ENCODE peak calls at places on chromosome 10, in eight cellular contexts. L is breast epithelium, P is psoas muscle, H is ascending aorta, W is uterus, F is left ventricle myocardium inferior, U is hepatocyte, O is SK-N-SH. K is an unnamed sample.

GRCh38 chr10:51030480-51030879 is 43.8 kb upstream of the PRKG1 start:
- DNase-seq in H (no peak), L (no peak), W (no peak), F (no peak), P (no peak), U (no peak), O (no peak), K (no peak)

GRCh38 chr10:6612371-6612770 is 32.3 kb upstream of the PRKCQ start:
- DNase-seq in P (no peak), O (no peak), H (no peak), U (no peak), W (no peak), F (no peak), L (no peak), K (no peak)

GRCh38 chr10:73017955-73018480 is 63.4 kb upstream of the PLA2G12B start:
- DNase-seq in P (peak; percentile 21), O (no peak), L (no peak), F (peak; percentile 37), W (no peak), H (no peak), U (no peak), K (no peak)

GRCh38 chr10:22752272-22752671 is 37.9 kb upstream of the PIP4K2A start:
- DNase-seq in L (no peak), O (no peak), P (no peak), W (no peak), U (no peak), F (no peak), H (no peak), K (no peak)

GRCh38 chr10:130493021-130493420 is 356.8 kb downstream of the GLRX3 start:
- DNase-seq in F (no peak), P (no peak), H (no peak), O (no peak), W (no peak), L (no peak), U (no peak), K (no peak)

GRCh38 chr10:49167629-49168540 is 20.3 kb downstream of the TMEM273 start:
- DNase-seq in L (no peak), U (no peak), O (no peak), H (peak; percentile 44), P (no peak), F (no peak), W (no peak), K (no peak)

GRCh38 chr10:101888251-101888949 is 44.8 kb upstream of the KCNIP2 start:
- DNase-seq in P (no peak), W (no peak), U (no peak), F (no peak), L (no peak), H (no peak), O (no peak), K (no peak)

GRCh38 chr10:33217854-33218253 is 116.6 kb downstream of the NRP1 start:
- DNase-seq in H (no peak), F (no peak), P (no peak), O (no peak), W (no peak), L (no peak), U (no peak), K (no peak)

GRCh38 chr10:26540601-26541000 is 102.5 kb downstream of the APBB1IP start:
- DNase-seq in L (no peak), H (no peak), O (no peak), U (no peak), W (no peak), P (no peak), F (no peak), K (no peak)

GRCh38 chr10:26543567-26544306 is 105.6 kb downstream of the APBB1IP start:
- DNase-seq in F (no peak), U (no peak), W (no peak), L (no peak), O (no peak), H (no peak), P (no peak), K (no peak)

DNA sequence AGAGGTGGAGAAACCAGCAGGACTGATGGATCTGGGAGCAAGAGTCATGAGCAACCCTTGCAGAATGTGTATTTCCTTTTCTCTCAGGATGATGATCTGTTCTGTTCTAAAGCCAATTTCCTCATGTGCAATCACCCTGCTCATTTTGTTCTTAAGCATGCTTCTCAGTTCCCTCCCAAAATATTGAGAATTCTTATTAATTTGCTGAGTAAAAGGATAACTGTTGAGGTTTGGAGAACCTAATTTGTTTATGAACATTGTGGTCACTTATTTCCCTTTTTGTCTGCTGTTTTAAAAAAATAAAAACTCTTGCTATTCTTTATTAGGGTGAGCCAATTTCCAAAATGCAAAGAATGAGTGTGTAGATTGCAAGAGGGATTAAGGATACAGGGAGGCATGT is 106.8 kb downstream of the APBB1IP start:
- DNase-seq in W (no peak), F (no peak), P (no peak), H (no peak), O (no peak), U (no peak), L (no peak), K (no peak)
- H3K36me3 ChIP-seq in W (no peaks in the 10 kb centered on the region), F (peaks cover 2% of the 10 kb centered on the region), P (no peaks in the 10 kb centered on the region), H (no peaks in the 10 kb centered on the region), O (no peaks in the 10 kb centered on the region), U (no peaks in the 10 kb centered on the region), L (no peaks in the 10 kb centered on the region), K (no peaks in the 10 kb centered on the region)

GRCh38 chr10:117684211-117684610 is 141.7 kb downstream of the EMX2 start:
- DNase-seq in L (no peak), F (no peak), U (no peak), P (no peak), H (no peak), W (no peak), O (no peak), K (no peak)

GRCh38 chr10:117686606-117687005 is 144.1 kb downstream of the EMX2 start:
- DNase-seq in F (no peak), U (no peak), P (no peak), L (no peak), O (no peak), W (no peak), H (no peak), K (no peak)

GRCh38 chr10:117688358-117688757 is 145.8 kb downstream of the EMX2 start:
- DNase-seq in H (no peak), U (no peak), P (no peak), L (no peak), O (no peak), F (no peak), W (no peak), K (no peak)

GRCh38 chr10:117685431-117685830 is 142.9 kb downstream of the EMX2 start:
- DNase-seq in U (no peak), P (no peak), W (no peak), F (no peak), L (no peak), O (no peak), H (no peak), K (no peak)

DNA sequence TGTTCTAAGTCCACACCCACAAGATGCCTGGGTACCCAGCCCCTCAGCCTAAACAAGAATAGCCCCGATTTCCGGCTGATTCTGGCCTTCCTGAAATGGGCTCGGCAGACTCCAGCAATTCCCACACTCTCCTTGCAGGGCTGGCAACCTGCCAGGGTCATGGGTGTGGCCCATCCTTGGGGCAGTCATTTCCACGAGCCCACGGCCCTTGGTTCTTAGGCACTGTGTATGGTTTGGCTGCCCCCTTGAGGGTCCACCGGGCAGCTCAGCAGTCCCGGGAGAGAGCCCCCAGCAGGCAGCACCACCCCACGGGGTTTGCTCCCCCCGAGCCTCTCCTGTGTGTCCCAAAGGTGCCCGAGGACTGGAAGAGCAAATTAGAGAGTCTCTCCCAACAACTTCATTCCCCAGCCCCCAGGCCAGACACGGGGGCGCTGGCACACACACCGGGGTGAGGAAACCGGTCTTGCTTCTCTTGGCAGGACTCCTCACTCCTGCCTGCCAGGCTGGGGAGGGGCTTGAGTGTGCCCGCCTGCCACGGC is 142.2 kb downstream of the EMX2 start:
- DNase-seq in U (peak; percentile 27), F (peak; percentile 34), O (peak; percentile 48), P (peak; percentile 48), L (no peak), H (no peak), W (peak; percentile 59), K (no peak)
- TF ChIP-seq CTCF in U (no peak), F (no peak), O (no peak), P (no peak), L (no peak), H (no peak), W (peak; percentile 30), K (no peak)

GRCh38 chr10:75610187-75610586 is 178.8 kb downstream of the LRMDA start:
- DNase-seq in P (no peak), U (no peak), O (no peak), H (no peak), W (no peak), L (no peak), F (no peak), K (no peak)

GRCh38 chr10:75612904-75613684 is 181.7 kb downstream of the LRMDA start:
- DNase-seq in O (no peak), L (no peak), H (no peak), F (no peak), U (peak; percentile 27), W (no peak), P (no peak), K (no peak)

GRCh38 chr10:75613685-75614587 is 182.5 kb downstream of the LRMDA start:
- DNase-seq in F (no peak), U (peak; percentile 29), L (no peak), W (no peak), O (no peak), P (no peak), H (no peak), K (no peak)

GRCh38 chr10:75611972-75612331 is 180.5 kb downstream of the LRMDA start:
- DNase-seq in H (no peak), U (no peak), F (no peak), L (no peak), W (no peak), P (no peak), O (no peak), K (no peak)

GRCh38 chr10:75611081-75611971 is 179.9 kb downstream of the LRMDA start:
- DNase-seq in P (no peak), H (no peak), W (no peak), L (no peak), O (no peak), U (no peak), F (no peak), K (no peak)
- H3K27ac ChIP-seq in P (no peak overlapping the region), H (no peak overlapping the region), W (no peak overlapping the region), L (no peak overlapping the region), O (no peak overlapping the region), U (no peak overlapping the region), F (peak overlapping the region; percentile 27), K (no peak overlapping the region)

GRCh38 chr10:91705948-91706670 is 73.2 kb upstream of the PPP1R3C start:
- DNase-seq in U (no peak), H (no peak), F (no peak), L (no peak), O (no peak), P (no peak), W (no peak), K (no peak)

GRCh38 chr10:91698258-91698657 is 65.4 kb upstream of the PPP1R3C start:
- DNase-seq in U (no peak), H (no peak), L (no peak), W (no peak), P (no peak), O (no peak), F (no peak), K (no peak)

GRCh38 chr10:91702586-91703088 is 69.8 kb upstream of the PPP1R3C start:
- DNase-seq in W (no peak), F (no peak), L (no peak), H (no peak), P (no peak), O (no peak), U (no peak), K (no peak)

GRCh38 chr10:91700273-91700672 is 67.4 kb upstream of the PPP1R3C start:
- DNase-seq in H (no peak), L (no peak), F (no peak), P (no peak), O (no peak), U (no peak), W (no peak), K (peak; percentile 15)

GRCh38 chr10:91700788-91701444 is 68.0 kb upstream of the PPP1R3C start:
- DNase-seq in W (no peak), U (no peak), F (no peak), P (no peak), H (no peak), L (no peak), O (no peak), K (no peak)
- H3K36me3 ChIP-seq in W (no peaks in the 10 kb centered on the region), U (no peaks in the 10 kb centered on the region), F (no peaks in the 10 kb centered on the region), P (no peaks in the 10 kb centered on the region), H (no peaks in the 10 kb centered on the region), L (no peaks in the 10 kb centered on the region), O (no peaks in the 10 kb centered on the region), K (no peaks in the 10 kb centered on the region)